ENCODE peak calls at places on chromosomes 12 and 14, in six cellular contexts. T, W, F, R, U and X are unnamed samples. For H3K9me3, the result is how much of the 10 kb centered on the place peaks cover.

GRCh38 chr12:63804746-63805145 is 25.0 kb downstream of the RXYLT1 start:
- DNase-seq in T (no peak), W (no peak), F (no peak), R (no peak), U (no peak), X (no peak)

GRCh38 chr14:101499080-101499479 is 62.2 kb upstream of the DIO3 start:
- DNase-seq in T (no peak), W (no peak), F (peak), R (no peak), U (no peak), X (no peak)

GRCh38 chr12:58368001-58368400 is 426.6 kb downstream of the ATP23 start:
- DNase-seq in T (no peak), W (no peak), F (no peak), R (no peak), U (no peak), X (no peak)

GRCh38 chr14:100810861-100811461 is 15.0 kb upstream of the MEG3 start:
- DNase-seq in T (no peak), W (no peak), F (no peak), R (no peak), U (no peak), X (no peak)

GRCh38 chr14:76720382-76720813 is 40.9 kb upstream of the VASH1 start:
- DNase-seq in T (no peak), W (peak), F (peak), R (peak), U (peak), X (no peak)

GRCh38 chr14:101028971-101029667 is 125.6 kb upstream of the RTL1 start:
- DNase-seq in T (no peak), W (no peak), F (peak), R (no peak), U (no peak), X (no peak)

GRCh38 chr14:74888164-74889158 is 6.7 kb downstream of the DLST start:
- DNase-seq in T (peak), W (no peak), F (no peak), R (no peak), U (no peak), X (no peak)

GRCh38 chr14:71142375-71143038 is 235.2 kb downstream of the PCNX1 start:
- DNase-seq in T (no peak), W (no peak), F (no peak), R (no peak), U (peak), X (no peak)

GRCh38 chr14:49497725-49498348 is 88.3 kb downstream of the RPS29 start:
- DNase-seq in T (peak), W (no peak), F (no peak), R (no peak), U (peak), X (no peak)

GRCh38 chr12:2563709-2564108 is 231.1 kb upstream of the FKBP4 start:
- DNase-seq in T (no peak), W (no peak), F (no peak), R (no peak), U (no peak), X (no peak)

GRCh38 chr12:5971194-5971850 is 26.3 kb upstream of the ANO2 start:
- DNase-seq in T (no peak), W (no peak), F (no peak), R (no peak), U (no peak), X (no peak)

GRCh38 chr12:64173456-64173855 is 48.6 kb downstream of the KICS2 start:
- DNase-seq in T (no peak), W (no peak), F (no peak), R (no peak), U (no peak), X (no peak)

GRCh38 chr12:80317899-80318298 is 126.1 kb upstream of the PTPRQ start:
- DNase-seq in T (no peak), W (no peak), F (no peak), R (no peak), U (no peak), X (no peak)

GRCh38 chr12:80316141-80316700 is 127.8 kb upstream of the PTPRQ start:
- DNase-seq in T (no peak), W (no peak), F (no peak), R (no peak), U (peak), X (no peak)

GRCh38 chr12:80314741-80315140 is 129.3 kb upstream of the PTPRQ start:
- DNase-seq in T (no peak), W (no peak), F (no peak), R (no peak), U (no peak), X (no peak)

GRCh38 chr12:80313184-80313583 is 130.9 kb upstream of the PTPRQ start:
- DNase-seq in T (no peak), W (no peak), F (no peak), R (no peak), U (peak), X (no peak)
- TF ChIP-seq CTCF in T (peak), W (no peak), F (no peak), R (no peak), U (peak), X (no peak)

GRCh38 chr14:106586098-106586704 is 1059.8 kb downstream of the TMEM121 start:
- DNase-seq in T (peak), W (no peak), F (no peak), R (no peak), U (no peak), X (peak)
- H3K9me3 ChIP-seq in T (under half), W (under half), F (under half), R (under half), U (under half), X (under half)

GRCh38 chr12:95943231-95943842 is at the start of gene AMDHD1:
- DNase-seq in T (peak), W (peak), F (peak), R (peak), U (peak), X (peak)
- H3K27ac ChIP-seq in T (peak), W (peak), F (peak), R (peak), U (no peak), X (peak)

GRCh38 chr14:24011051-24011450 is 22.3 kb downstream of the DHRS4L2 start:
- DNase-seq in T (no peak), W (no peak), F (no peak), R (no peak), U (no peak), X (no peak)

GRCh38 chr14:24013654-24014514 is 25.2 kb downstream of the DHRS4L2 start:
- DNase-seq in T (peak), W (no peak), F (peak), R (no peak), U (peak), X (peak)
- TF ChIP-seq CTCF in T (peak), W (peak), F (peak), R (peak), U (peak), X (peak)

GRCh38 chr14:45787167-45787566 is 534.2 kb upstream of the MIS18BP1 start:
- DNase-seq in T (no peak), W (no peak), F (no peak), R (no peak), U (no peak), X (no peak)

GRCh38 chr14:45786266-45786665 is 533.3 kb upstream of the MIS18BP1 start:
- DNase-seq in T (no peak), W (no peak), F (no peak), R (no peak), U (no peak), X (no peak)

GRCh38 chr14:45790293-45790692 is 537.3 kb upstream of the MIS18BP1 start:
- DNase-seq in T (no peak), W (no peak), F (no peak), R (no peak), U (no peak), X (no peak)

GRCh38 chr14:45785240-45785639 is 532.2 kb upstream of the MIS18BP1 start:
- DNase-seq in T (peak), W (no peak), F (no peak), R (no peak), U (no peak), X (no peak)
- H3K9me3 ChIP-seq in T (under half), W (under half), F (under half), R (half or more), U (under half), X (under half)

GRCh38 chr12:25200703-25201102 is 5.7 kb downstream of the ETFRF1 start:
- DNase-seq in T (no peak), W (no peak), F (no peak), R (no peak), U (peak), X (no peak)

GRCh38 chr12:25194211-25194610 is 749 bp downstream of the DNAI7 start:
- DNase-seq in T (no peak), W (no peak), F (no peak), R (no peak), U (no peak), X (no peak)

GRCh38 chr12:25195056-25195971 is at the start of the genes DNAI7 and ETFRF1:
- DNase-seq in T (peak), W (peak), F (peak), R (peak), U (peak), X (peak)

GRCh38 chr12:25194722-25195055 is 271 bp downstream of the DNAI7 start:
- DNase-seq in T (no peak), W (no peak), F (no peak), R (no peak), U (no peak), X (no peak)

DNA sequence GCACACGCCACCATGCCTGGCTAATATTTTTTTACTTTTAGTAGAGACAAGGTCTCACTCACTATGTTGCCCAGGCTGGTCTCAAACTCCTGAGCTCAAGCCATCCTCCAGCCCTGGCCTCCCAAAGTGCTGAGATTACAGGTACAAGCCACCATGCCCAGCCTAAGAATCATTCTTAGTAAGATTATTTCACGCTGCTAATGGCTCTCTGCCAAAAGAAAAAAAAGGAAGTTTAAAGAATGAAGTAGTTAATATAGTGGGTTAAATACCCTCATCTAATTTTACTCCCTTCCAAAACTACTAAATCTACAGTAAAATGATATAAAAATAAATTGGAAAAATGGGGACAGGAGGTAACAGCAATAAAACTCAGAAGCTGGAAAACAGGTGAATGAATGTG is 2.6 kb downstream of the ETFRF1 start:
- DNase-seq in T (no peak), W (no peak), F (no peak), R (no peak), U (no peak), X (no peak)
- H3K27ac ChIP-seq in T (no peak), W (no peak), F (no peak), R (no peak), U (no peak), X (no peak)

GRCh38 chr12:71069317-71069716 is 88.5 kb downstream of the TSPAN8 start:
- DNase-seq in T (no peak), W (no peak), F (no peak), R (no peak), U (peak), X (no peak)

GRCh38 chr12:71075743-71076142 is 82.1 kb downstream of the TSPAN8 start:
- DNase-seq in T (no peak), W (no peak), F (no peak), R (no peak), U (no peak), X (no peak)

GRCh38 chr12:71070416-71071155 is 87.2 kb downstream of the TSPAN8 start:
- DNase-seq in T (no peak), W (no peak), F (no peak), R (no peak), U (peak), X (no peak)

DNA sequence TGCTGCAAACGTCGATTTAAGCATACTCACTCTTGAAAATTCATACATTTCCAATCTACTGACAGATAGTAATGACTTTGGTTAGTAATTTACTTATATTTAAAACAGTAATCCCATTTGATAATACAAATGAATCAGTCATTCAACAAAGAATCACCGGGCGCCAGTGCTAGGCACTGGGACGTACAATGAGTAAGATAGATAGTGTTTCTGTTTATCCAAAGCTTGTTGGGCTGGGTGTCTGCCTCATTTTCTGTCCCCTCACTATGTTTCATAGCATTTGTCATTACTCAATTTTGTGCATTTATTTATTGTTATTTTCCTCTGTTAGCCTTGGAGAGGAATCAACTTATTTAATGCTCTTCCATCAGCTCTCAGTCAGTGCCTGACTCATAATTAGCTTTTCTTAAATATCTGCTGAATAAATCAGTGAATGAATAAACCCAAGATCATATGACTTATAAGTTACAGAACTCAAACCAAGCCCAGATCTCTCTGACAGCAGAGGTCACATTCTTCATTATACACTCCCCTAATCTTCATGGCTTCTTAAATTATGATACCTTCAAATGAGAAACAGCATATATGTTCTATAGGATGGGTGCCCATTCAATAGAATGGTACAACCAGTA is 86.2 kb downstream of the TSPAN8 start:
- DNase-seq in T (no peak), W (no peak), F (no peak), R (no peak), U (peak), X (no peak)
- TF ChIP-seq CTCF in T (no peak), W (no peak), F (no peak), R (no peak), U (no peak), X (no peak)

DNA sequence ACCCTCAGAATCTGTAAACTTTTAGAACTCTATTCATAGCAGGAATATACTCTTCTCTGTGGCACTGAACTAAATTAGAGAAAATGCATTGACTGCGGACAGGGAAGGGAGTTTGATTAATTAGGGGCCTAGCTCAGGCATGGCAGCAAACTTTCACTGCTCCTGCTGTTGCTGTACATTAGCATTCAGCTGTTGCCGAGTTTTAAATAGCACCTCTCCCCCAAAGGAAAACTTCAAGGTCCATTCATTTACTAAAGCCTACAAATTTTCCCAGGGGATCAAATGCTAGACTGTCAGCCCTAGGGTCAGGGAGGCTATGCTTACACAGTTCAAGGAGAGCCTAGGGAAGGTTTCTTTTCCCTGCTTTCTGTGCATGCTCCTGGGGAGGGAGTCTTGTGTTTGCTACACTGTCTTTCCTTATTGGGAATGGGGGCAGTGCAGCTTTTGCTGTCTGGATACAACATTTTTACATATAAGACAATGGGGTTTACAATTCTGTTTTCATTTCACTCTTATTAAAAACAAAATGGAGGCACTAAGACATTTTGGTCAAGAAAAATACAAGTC is 60.0 kb upstream of the GZMB start:
- DNase-seq in T (no peak), W (no peak), F (no peak), R (no peak), U (no peak), X (no peak)
- H3K9me3 ChIP-seq in T (under half), W (under half), F (under half), R (under half), U (under half), X (under half)

GRCh38 chr12:107322063-107322462 is 228.7 kb upstream of the CRY1 start:
- DNase-seq in T (no peak), W (no peak), F (no peak), R (no peak), U (no peak), X (peak)
- H3K27ac ChIP-seq in T (peak), W (no peak), F (no peak), R (no peak), U (no peak), X (peak)